ENCODE peak calls at places on chromosomes 4 and X, in four cellular contexts. Z, J, V and L are unnamed samples.

GRCh38 chr4:170274616-170275015 is 184.9 kb upstream of the AADAT start:
- DNase-seq in Z (no peak), J (no peak), V (no peak), L (no peak)

GRCh38 chr4:39502034-39502658 is 25.1 kb downstream of the UGDH start:
- DNase-seq in V (no peak), J (no peak), Z (peak; percentile 45), L (no peak)

GRCh38 chrX:24259544-24260240 is 54.2 kb downstream of the SUPT20HL2 start:
- DNase-seq in V (no peak), J (no peak), Z (peak; percentile 74), L (no peak)

GRCh38 chrX:49995021-49995731 is 72.8 kb downstream of the CLCN5 start:
- DNase-seq in J (no peak), Z (peak; percentile 4), V (no peak), L (no peak)

GRCh38 chrX:108171671-108172070 is 80.1 kb downstream of the ATG4A start:
- DNase-seq in Z (no peak), V (no peak), J (no peak), L (no peak)

GRCh38 chr4:21946858-21947257 is 1.7 kb downstream of the KCNIP4 start:
- DNase-seq in J (no peak), V (no peak), Z (no peak), L (no peak)

GRCh38 chr4:6308890-6309643 is 39.4 kb downstream of the WFS1 start:
- DNase-seq in V (no peak), Z (no peak), J (no peak), L (peak; percentile 34)

GRCh38 chr4:53380221-53380620 is 2.8 kb downstream of the FIP1L1 start:
- DNase-seq in V (no peak), Z (no peak), J (no peak), L (no peak)

GRCh38 chrX:17744896-17745523 is 7.7 kb downstream of the SCML1 start:
- DNase-seq in J (no peak), V (no peak), Z (peak; percentile 6), L (no peak)

GRCh38 chr4:132642196-132642817 is 506.8 kb upstream of the PCDH10 start:
- DNase-seq in Z (peak; percentile 57), J (no peak), V (peak; percentile 0), L (no peak)

GRCh38 chrX:154419688-154420401 is 8.5 kb downstream of the TAFAZZIN start:
- DNase-seq in J (no peak), Z (no peak), V (no peak), L (no peak)

GRCh38 chrX:124010157-124010556 is 48.7 kb downstream of the STAG2 start:
- DNase-seq in Z (no peak), J (no peak), V (no peak), L (no peak)

GRCh38 chr4:146495277-146495676 is 26.5 kb downstream of the SLC10A7 start:
- DNase-seq in V (no peak), Z (peak; percentile 11), J (no peak), L (no peak)